ENCODE peak calls at places on chromosomes 11 and 22, in five cellular contexts. S, M, J, O and L are unnamed samples.

GRCh38 chr11:28342704-28343103 is 234.5 kb downstream of the METTL15 start:
- DNase-seq in S (no peak), M (no peak), J (no peak), O (peak), L (peak)

GRCh38 chr11:74024630-74025029 is 15.7 kb upstream of the UCP3 start:
- DNase-seq in S (peak), M (peak), J (peak), O (peak), L (peak)

GRCh38 chr11:59520741-59521140 is 9.4 kb downstream of the OR4D9 start:
- DNase-seq in S (no peak), M (no peak), J (no peak), O (no peak), L (no peak)

GRCh38 chr11:1792461-1792860 is 28.7 kb upstream of the CTSD start:
- DNase-seq in S (no peak), M (no peak), J (no peak), O (no peak), L (no peak)

GRCh38 chr22:43377486-43377995 is 34.3 kb upstream of the MPPED1 start:
- DNase-seq in S (no peak), M (no peak), J (no peak), O (peak), L (no peak)

GRCh38 chr11:66888282-66888681 is 31.4 kb downstream of the LRFN4 start:
- DNase-seq in S (no peak), M (no peak), J (no peak), O (no peak), L (no peak)

GRCh38 chr11:12007230-12007593 is 1.2 kb downstream of the DKK3 start:
- DNase-seq in S (no peak), M (no peak), J (no peak), O (no peak), L (no peak)

GRCh38 chr11:62553839-62554361 is 7.3 kb upstream of the AHNAK start:
- DNase-seq in S (no peak), M (no peak), J (no peak), O (peak), L (peak)

GRCh38 chr11:107991868-107992414 is 16.8 kb upstream of the CUL5 start:
- DNase-seq in S (no peak), M (no peak), J (no peak), O (no peak), L (no peak)

GRCh38 chr11:19220903-19221682 is 19.3 kb upstream of the CSRP3 start:
- DNase-seq in S (peak), M (no peak), J (no peak), O (no peak), L (no peak)

GRCh38 chr22:17430298-17430900 is 61.1 kb downstream of the CECR2 start:
- DNase-seq in S (no peak), M (peak), J (no peak), O (no peak), L (peak)

GRCh38 chr11:66973956-66974585 is 1.0 kb upstream of the C11orf86 start:
- DNase-seq in S (no peak), M (no peak), J (no peak), O (no peak), L (no peak)

GRCh38 chr11:36110698-36111410 is 167.0 kb downstream of the LDLRAD3 start:
- DNase-seq in S (no peak), M (no peak), J (no peak), O (no peak), L (no peak)
- H3K4me3 ChIP-seq in S (no peak), M (no peak), J (no peak), O (no peak), L (no peak)

DNA sequence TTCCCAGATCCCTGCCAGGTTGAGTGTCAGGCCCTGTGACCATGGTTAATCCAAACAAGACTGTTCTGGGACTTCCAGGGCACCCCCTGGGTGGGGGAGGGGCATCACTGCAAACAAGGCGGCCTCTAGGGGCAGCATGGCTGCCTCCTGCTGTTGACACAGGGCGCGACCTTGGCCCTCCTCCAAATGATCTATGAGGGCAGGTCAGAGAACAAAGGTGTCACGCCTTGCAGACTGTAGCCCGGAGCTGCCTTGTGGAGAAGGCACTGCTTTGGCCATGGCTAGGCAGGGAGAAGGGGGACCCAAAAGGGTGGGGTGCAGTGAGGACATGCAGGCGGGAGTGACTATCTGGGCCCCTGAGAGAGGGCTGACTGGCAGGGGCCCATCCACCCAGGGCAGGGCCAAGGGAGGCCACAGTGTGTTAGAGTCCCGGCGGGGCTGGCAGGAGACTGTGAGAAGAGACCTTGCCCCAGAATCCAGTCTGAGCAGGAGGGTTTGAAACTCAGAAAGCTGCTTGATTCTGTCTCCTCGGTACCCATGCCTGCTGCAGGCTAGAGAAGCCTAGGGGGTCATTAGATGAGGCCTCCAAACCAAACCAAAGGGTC is 35.6 kb downstream of the KCNC1 start:
- DNase-seq in S (no peak), M (peak), J (no peak), O (no peak), L (no peak)
- TF ChIP-seq CTCF in S (no peak), M (no peak), J (no peak), O (no peak), L (no peak)

GRCh38 chr11:45079567-45079942 is 66.9 kb upstream of the PRDM11 start:
- DNase-seq in S (no peak), M (no peak), J (no peak), O (no peak), L (no peak)
- H3K4me3 ChIP-seq in S (no peak), M (no peak), J (no peak), O (no peak), L (no peak)

GRCh38 chr11:102596578-102596977 is 28.6 kb downstream of the MMP20 start:
- DNase-seq in S (no peak), M (no peak), J (no peak), O (no peak), L (no peak)

GRCh38 chr11:102589047-102589459 is 36.1 kb downstream of the MMP20 start:
- DNase-seq in S (no peak), M (no peak), J (no peak), O (no peak), L (no peak)

GRCh38 chr11:102590646-102591045 is 34.5 kb downstream of the MMP20 start:
- DNase-seq in S (no peak), M (no peak), J (no peak), O (no peak), L (no peak)

GRCh38 chr11:102591160-102591718 is 33.9 kb downstream of the MMP20 start:
- DNase-seq in S (no peak), M (no peak), J (no peak), O (no peak), L (no peak)

DNA sequence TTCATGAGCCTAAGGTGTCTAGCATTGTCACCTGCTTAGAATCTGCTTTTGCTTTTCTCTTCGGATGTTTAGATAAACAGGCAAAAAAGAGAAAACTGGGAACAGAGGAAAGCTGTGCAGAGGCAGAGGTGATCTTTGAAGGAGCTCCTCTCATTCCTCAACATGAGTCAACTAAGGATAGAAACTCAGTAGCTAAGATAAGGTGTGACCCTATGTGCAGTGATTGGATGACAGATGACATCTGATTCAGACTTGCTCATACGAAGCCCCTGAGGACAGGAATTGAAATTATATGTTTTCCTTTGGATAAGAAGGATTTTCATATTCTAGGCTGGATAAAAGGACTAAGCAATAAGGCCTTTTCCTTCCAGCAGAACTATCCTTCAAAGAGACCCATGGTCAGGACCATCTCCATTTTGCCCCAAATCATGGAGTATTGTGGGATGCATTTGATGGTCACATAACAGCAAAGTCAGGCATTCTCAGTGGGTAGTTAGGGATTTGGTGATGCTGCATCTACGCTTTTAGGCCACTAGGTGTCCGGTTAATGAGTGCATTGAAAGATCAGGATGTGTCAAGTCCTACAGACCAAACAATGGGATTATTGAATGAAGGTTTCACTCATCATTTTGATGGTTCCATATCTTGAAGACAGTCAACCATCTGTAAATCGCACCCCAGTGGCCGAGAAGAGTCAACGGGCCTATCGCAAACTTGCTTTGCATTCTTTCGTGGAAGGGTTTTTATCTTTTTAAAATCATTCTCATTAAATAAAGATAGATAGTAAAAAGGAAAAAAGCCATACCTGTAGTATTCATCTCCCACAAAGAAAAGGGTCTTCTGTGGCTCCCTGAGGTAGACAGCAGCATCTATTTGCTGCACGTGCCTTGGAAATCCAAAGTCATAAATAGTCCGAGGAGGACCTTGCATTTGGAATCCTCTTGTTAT is 32.2 kb downstream of the MMP20 start:
- DNase-seq in S (no peak), M (no peak), J (no peak), O (peak), L (no peak)
- TF ChIP-seq CTCF in S (peak), M (peak), J (peak), O (peak), L (peak)

GRCh38 chr11:35944503-35945136 is 758 bp downstream of the LDLRAD3 start:
- DNase-seq in S (no peak), M (no peak), J (no peak), O (no peak), L (no peak)

GRCh38 chr11:35946766-35947165 is 2.9 kb downstream of the LDLRAD3 start:
- DNase-seq in S (no peak), M (no peak), J (no peak), O (no peak), L (peak)

GRCh38 chr11:35943761-35944502 is at the start of gene LDLRAD3:
- DNase-seq in S (peak), M (peak), J (peak), O (peak), L (peak)

GRCh38 chr11:35943294-35943693 is 568 bp upstream of the LDLRAD3 start:
- DNase-seq in S (no peak), M (no peak), J (no peak), O (no peak), L (no peak)

DNA sequence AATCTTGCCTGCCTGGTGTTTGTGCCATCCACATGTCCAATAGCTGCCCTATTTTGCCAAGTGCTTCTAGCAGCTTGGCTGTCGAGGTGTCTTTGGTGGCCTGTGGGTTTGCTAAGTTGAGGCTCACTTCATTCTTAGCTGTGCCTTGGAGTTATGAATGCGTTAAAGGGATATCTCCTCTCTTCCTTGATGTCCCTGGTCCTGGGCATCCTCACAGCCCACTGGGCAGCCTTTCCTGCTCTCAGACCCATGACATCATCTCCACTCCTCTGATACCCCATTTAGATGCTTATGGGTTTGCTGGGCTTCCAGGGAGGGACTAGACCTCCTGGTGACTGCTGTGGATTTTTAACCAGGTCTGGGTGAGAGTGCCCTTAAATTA is 1.3 kb downstream of the LDLRAD3 start:
- DNase-seq in S (no peak), M (no peak), J (no peak), O (no peak), L (no peak)
- H3K4me3 ChIP-seq in S (peak), M (peak), J (peak), O (no peak), L (peak)

GRCh38 chr11:9125185-9125886 is 33.9 kb upstream of the SCUBE2 start:
- DNase-seq in S (no peak), M (no peak), J (no peak), O (no peak), L (no peak)

GRCh38 chr11:9118277-9118676 is 26.9 kb upstream of the SCUBE2 start:
- DNase-seq in S (no peak), M (no peak), J (no peak), O (no peak), L (no peak)

GRCh38 chr11:9123595-9124304 is 32.4 kb upstream of the SCUBE2 start:
- DNase-seq in S (no peak), M (no peak), J (no peak), O (no peak), L (no peak)

GRCh38 chr11:9121397-9121796 is 30.0 kb upstream of the SCUBE2 start:
- DNase-seq in S (no peak), M (no peak), J (no peak), O (no peak), L (no peak)

DNA sequence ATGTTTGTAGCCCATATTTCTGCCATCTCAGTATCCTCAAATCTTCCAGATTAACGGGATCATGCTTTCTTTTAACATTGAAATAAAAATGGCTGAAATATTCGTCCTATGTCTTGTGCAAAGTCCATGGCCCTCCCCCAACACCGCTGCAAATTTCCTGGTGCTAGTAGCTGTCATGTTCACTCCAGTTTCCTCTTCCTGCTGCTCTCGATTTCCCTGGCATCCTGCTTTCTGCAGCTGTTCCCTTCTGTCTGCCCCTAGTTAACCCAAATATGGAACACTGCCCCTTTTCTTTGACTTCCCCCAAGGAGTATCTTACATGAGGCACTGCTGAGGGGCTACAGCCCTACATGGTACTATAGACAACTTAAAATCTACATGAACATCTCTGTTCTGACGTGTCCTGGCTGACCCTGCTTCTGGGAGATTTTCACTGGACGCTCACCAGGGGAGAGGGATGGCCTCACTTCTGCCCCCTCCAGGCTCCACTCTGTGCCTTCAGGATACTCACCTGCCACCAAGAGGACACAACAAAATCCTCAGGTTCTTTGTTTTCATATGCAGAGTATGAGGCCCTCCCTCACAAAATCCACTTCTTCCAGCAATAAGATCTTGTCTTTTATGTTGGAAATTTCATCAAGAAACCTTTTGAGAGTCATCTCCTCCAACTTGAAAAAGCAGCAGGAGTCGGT is 29.4 kb upstream of the SCUBE2 start:
- DNase-seq in S (no peak), M (no peak), J (no peak), O (no peak), L (no peak)
- TF ChIP-seq CTCF in S (peak), M (peak), J (no peak), O (peak), L (peak)

GRCh38 chr22:29093030-29093429 is 20.2 kb downstream of the KREMEN1 start:
- DNase-seq in S (no peak), M (no peak), J (no peak), O (no peak), L (no peak)
- H3K4me3 ChIP-seq in S (no peak), M (no peak), J (no peak), O (no peak), L (no peak)